ENCODE peak calls at places on chromosomes 1 and 21, in four cellular contexts. Q, C, I and M are unnamed samples.

GRCh38 chr1:101748077-101748476 is 248.6 kb downstream of the OLFM3 start:
- DNase-seq in I (no peak), C (no peak), Q (no peak), M (no peak)

GRCh38 chr1:232657426-232657825 is 27.5 kb upstream of the SIPA1L2 start:
- DNase-seq in I (no peak), C (peak; percentile 15), Q (no peak), M (no peak)

GRCh38 chr1:20616468-20617156 is 16.6 kb upstream of the PINK1 start:
- DNase-seq in Q (no peak), C (peak; percentile 23), I (peak; percentile 29), M (no peak)

GRCh38 chr1:1020415-1021009 is 592 bp downstream of the AGRN start:
- DNase-seq in C (no peak), I (no peak), Q (no peak), M (no peak)

GRCh38 chr1:204846546-204846945 is 24.1 kb upstream of the NFASC start:
- DNase-seq in Q (no peak), I (no peak), C (no peak), M (no peak)

GRCh38 chr1:186183219-186183618 is 191.8 kb downstream of the TPR start:
- DNase-seq in C (peak; percentile 78), I (peak; percentile 96), Q (no peak), M (no peak)

GRCh38 chr21:25908495-25908894 is 173.7 kb downstream of the GABPA start:
- DNase-seq in C (no peak), I (no peak), Q (no peak), M (no peak)

GRCh38 chr1:153547560-153548551 is 1.2 kb downstream of the S100A3 start:
- DNase-seq in Q (no peak), I (no peak), C (no peak), M (no peak)

GRCh38 chr1:61782771-61783170 is 40.5 kb downstream of the PATJ start:
- DNase-seq in C (no peak), Q (no peak), I (no peak), M (no peak)

GRCh38 chr1:153682730-153683129 is 4.2 kb downstream of the NPR1 start:
- DNase-seq in I (no peak), C (no peak), Q (no peak), M (no peak)

GRCh38 chr1:26761217-26761616 is 26.5 kb upstream of the PIGV start:
- DNase-seq in Q (no peak), C (no peak), I (no peak), M (no peak)

GRCh38 chr1:94541175-94542087 is at the start of gene F3:
- DNase-seq in Q (peak; percentile 91), C (peak; percentile 93), I (peak; percentile 91), M (peak; percentile 88)

GRCh38 chr1:234976880-234977680 is 151.6 kb downstream of the TOMM20 start:
- DNase-seq in C (no peak), I (no peak), Q (no peak), M (no peak)

GRCh38 chr1:96256391-96256790 is 465.2 kb upstream of the PTBP2 start:
- DNase-seq in I (peak; percentile 34), Q (no peak), C (peak; percentile 12), M (no peak)

GRCh38 chr1:155858805-155859233 is 548 bp upstream of the SYT11 start:
- DNase-seq in I (peak; percentile 78), C (peak; percentile 68), Q (no peak), M (no peak)

GRCh38 chr1:155909894-155910293 is 1.3 kb downstream of the RIT1 start:
- DNase-seq in C (peak; percentile 56), Q (no peak), I (peak; percentile 37), M (no peak)

GRCh38 chr1:30966690-30967369 is 58.3 kb upstream of the SDC3 start:
- DNase-seq in C (peak; percentile 90), Q (no peak), I (peak; percentile 68), M (no peak)

GRCh38 chr1:52127181-52128175 is 14.4 kb upstream of the ZFYVE9 start:
- DNase-seq in Q (peak; percentile 39), C (peak; percentile 90), I (peak; percentile 79), M (no peak)

GRCh38 chr1:205849619-205850355 is at the start of gene PM20D1:
- DNase-seq in C (peak; percentile 80), Q (peak; percentile 75), I (peak; percentile 92), M (peak; percentile 92)

GRCh38 chr1:6386371-6386949 is 7.1 kb downstream of the ACOT7 start:
- DNase-seq in I (peak; percentile 52), C (peak; percentile 46), Q (no peak), M (no peak)